ENCODE peak calls at places on chromosome 1, in four cellular contexts. L, T, Q and X are unnamed samples.

GRCh38 chr1:157104598-157105293 is 5.1 kb upstream of the ETV3L start:
- DNase-seq in T (no peak), Q (no peak), L (no peak), X (no peak)

GRCh38 chr1:10065344-10065685 is 32.6 kb downstream of the UBE4B start:
- DNase-seq in T (no peak), L (no peak), Q (no peak), X (no peak)

GRCh38 chr1:180157108-180157507 is 2.4 kb downstream of the QSOX1 start:
- DNase-seq in T (no peak), L (no peak), Q (no peak), X (no peak)

GRCh38 chr1:42943166-42943565 is 15.5 kb downstream of the SLC2A1 start:
- DNase-seq in T (peak; percentile 86), L (no peak), Q (no peak), X (no peak)

GRCh38 chr1:155175927-155176371 is 2.3 kb downstream of the TRIM46 start:
- DNase-seq in L (no peak), Q (no peak), T (no peak), X (no peak)

GRCh38 chr1:204435246-204435885 is 23.7 kb upstream of the PPP1R15B start:
- DNase-seq in L (no peak), T (no peak), Q (no peak), X (no peak)

GRCh38 chr1:113899101-113899500 is 5.5 kb downstream of the AP4B1 start:
- DNase-seq in Q (no peak), L (no peak), T (no peak), X (no peak)

GRCh38 chr1:23838401-23838866 is 13.2 kb upstream of the HMGCL start:
- DNase-seq in L (peak; percentile 30), T (peak; percentile 75), Q (peak; percentile 35), X (peak; percentile 73)

GRCh38 chr1:17618558-17619247 is 79.2 kb downstream of the ARHGEF10L start:
- DNase-seq in Q (no peak), L (no peak), T (no peak), X (no peak)

GRCh38 chr1:174074757-174075156 is 52.6 kb upstream of the RC3H1 start:
- DNase-seq in L (no peak), T (no peak), Q (no peak), X (no peak)

GRCh38 chr1:113109908-113110554 is 37.0 kb downstream of the LRIG2 start:
- DNase-seq in Q (no peak), L (no peak), T (no peak), X (no peak)

GRCh38 chr1:29736582-29737188 is 500.4 kb downstream of the PTPRU start:
- DNase-seq in L (peak; percentile 45), Q (no peak), T (no peak), X (no peak)

GRCh38 chr1:61446531-61446991 is 278.4 kb downstream of the TM2D1 start:
- DNase-seq in T (no peak), L (no peak), Q (no peak), X (no peak)

DNA sequence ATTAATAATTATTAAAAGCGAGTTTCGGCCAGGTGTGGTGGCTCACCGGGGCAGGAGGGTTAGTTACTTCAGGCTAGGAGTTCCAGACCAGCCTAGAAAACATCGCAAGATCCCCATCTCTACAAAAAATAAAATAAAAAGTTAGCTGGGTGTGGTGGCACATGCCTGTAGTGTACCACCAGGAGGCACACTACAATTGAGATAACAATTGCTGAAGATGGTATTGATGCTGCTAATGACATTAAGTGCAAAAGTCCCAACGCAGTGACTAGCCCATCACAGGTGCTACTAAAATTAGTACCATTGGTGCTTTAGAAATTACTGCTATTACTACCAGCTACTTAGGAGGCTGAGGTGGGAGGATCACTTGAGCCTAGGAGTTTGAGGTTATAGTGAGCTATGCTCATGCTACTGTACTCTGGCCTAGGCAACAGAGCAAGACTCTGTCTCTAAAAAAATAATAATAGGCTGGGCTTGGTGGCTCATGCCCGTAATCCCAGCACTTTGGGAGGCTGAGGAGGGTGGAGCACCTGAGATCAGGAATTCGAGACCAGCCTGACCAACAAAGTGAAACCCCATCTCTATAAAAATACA is 156.6 kb downstream of the GREM2 start:
- DNase-seq in T (no peak), L (no peak), Q (no peak), X (no peak)
- TF ChIP-seq CTCF in T (no peak), L (peak; percentile 31), Q (peak; percentile 14), X (peak; percentile 60)

GRCh38 chr1:177923441-177923840 is 46.4 kb downstream of the SEC16B start:
- DNase-seq in L (no peak), Q (no peak), T (no peak), X (no peak)

GRCh38 chr1:177921590-177921989 is 48.3 kb downstream of the SEC16B start:
- DNase-seq in Q (no peak), L (no peak), T (no peak), X (no peak)

GRCh38 chr1:177925006-177925405 is 44.9 kb downstream of the SEC16B start:
- DNase-seq in T (no peak), L (no peak), Q (no peak), X (no peak)

GRCh38 chr1:177926201-177926600 is 43.7 kb downstream of the SEC16B start:
- DNase-seq in Q (no peak), T (no peak), L (no peak), X (no peak)

GRCh38 chr1:177922209-177922608 is 47.6 kb downstream of the SEC16B start:
- DNase-seq in T (no peak), Q (no peak), L (no peak), X (no peak)
- TF ChIP-seq CTCF in T (no peak), Q (no peak), L (peak; percentile 30), X (no peak)

GRCh38 chr1:209536843-209537242 is 46.7 kb upstream of the CAMK1G start:
- DNase-seq in T (no peak), Q (no peak), L (no peak), X (no peak)

GRCh38 chr1:209537336-209538114 is 46.0 kb upstream of the CAMK1G start:
- DNase-seq in T (no peak), Q (no peak), L (no peak), X (no peak)

GRCh38 chr1:209529233-209529632 is 54.3 kb upstream of the CAMK1G start:
- DNase-seq in Q (no peak), L (no peak), T (no peak), X (no peak)

GRCh38 chr1:209530990-209531389 is 52.5 kb upstream of the CAMK1G start:
- DNase-seq in T (no peak), Q (no peak), L (no peak), X (no peak)

GRCh38 chr1:209534496-209535250 is 48.8 kb upstream of the CAMK1G start:
- DNase-seq in L (no peak), T (no peak), Q (no peak), X (no peak)
- TF ChIP-seq CTCF in L (no peak), T (no peak), Q (no peak), X (no peak)

DNA sequence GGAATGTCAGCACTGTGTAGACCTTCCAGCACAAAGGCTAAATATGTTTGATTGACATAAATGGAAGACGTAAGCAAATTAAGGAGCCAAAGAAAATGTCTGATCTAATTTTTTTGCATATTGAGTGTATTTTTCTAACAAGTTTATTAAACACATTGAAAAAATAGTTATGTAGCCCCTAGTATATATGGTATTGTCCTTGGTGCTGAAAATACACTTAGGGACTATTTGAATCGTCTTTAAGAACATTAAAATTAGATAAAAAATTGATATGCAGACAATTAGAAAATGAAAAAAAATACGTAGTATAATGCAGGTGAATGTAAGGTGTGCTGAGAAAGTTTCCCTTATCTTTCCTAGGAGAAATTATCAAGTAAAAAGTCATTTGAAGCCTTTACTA is 336.9 kb downstream of the OMA1 start:
- DNase-seq in T (no peak), L (no peak), Q (no peak), X (no peak)
- TF ChIP-seq CTCF in T (no peak), L (no peak), Q (no peak), X (no peak)

GRCh38 chr1:104163912-104164476 is 414.3 kb downstream of the AMY1C start:
- DNase-seq in Q (no peak), T (no peak), L (no peak), X (no peak)
- TF ChIP-seq CTCF in Q (no peak), T (no peak), L (no peak), X (no peak)

DNA sequence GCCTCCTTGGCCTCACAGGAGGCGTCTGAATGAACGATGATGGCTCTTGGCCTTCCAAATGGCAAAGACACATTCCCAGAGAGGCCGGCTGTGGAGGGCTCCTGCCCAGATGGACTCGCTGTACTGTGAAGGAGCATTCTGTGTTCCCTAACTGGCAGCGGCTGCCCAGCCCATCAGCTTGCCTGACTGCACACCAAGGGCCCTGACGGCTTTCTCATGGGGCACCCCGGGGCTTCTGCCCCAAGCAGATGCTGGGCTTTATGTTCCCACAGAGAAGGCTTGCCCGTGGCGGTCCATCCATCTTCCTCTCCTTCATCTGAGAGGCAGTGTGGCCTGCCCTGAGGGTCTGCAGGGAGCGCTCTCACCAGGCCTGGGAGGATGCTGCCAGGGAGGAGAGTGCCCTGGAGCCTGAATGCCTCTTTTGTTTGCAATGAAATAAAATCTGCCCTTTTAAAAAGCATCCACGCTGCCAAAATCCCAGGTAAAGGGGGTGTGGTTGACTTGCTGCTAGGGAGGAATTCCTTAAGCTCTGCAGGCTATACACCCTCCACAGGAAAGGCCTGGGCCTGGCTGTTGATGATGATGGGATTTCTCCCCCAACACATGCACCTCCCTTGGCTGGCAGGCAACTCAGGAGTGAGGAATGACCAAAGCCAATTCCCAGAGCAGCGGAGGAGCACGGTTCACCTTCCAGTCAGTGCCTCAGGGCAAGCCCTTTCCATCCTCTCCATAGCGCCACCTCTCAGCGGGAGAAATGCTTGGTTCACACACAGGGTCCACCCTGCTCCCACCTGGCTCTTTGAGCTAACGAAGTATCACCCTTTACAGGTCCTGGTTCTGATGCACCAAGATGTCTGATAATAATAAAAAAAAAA is 84.7 kb upstream of the SSX2IP start:
- DNase-seq in Q (no peak), L (no peak), T (no peak), X (no peak)
- TF ChIP-seq CTCF in Q (no peak), L (no peak), T (no peak), X (no peak)

GRCh38 chr1:239155466-239155865 is 230.9 kb upstream of the CHRM3 start:
- DNase-seq in Q (no peak), T (no peak), L (no peak), X (no peak)
- TF ChIP-seq CTCF in Q (no peak), T (no peak), L (no peak), X (no peak)

GRCh38 chr1:245074232-245074747 is 80.5 kb upstream of the KIF26B start:
- DNase-seq in Q (no peak), T (no peak), L (no peak), X (no peak)

GRCh38 chr1:245074898-245075297 is 79.9 kb upstream of the KIF26B start:
- DNase-seq in L (no peak), Q (no peak), T (no peak), X (no peak)

GRCh38 chr1:245084551-245084950 is 70.2 kb upstream of the KIF26B start:
- DNase-seq in L (no peak), Q (no peak), T (no peak), X (no peak)

DNA sequence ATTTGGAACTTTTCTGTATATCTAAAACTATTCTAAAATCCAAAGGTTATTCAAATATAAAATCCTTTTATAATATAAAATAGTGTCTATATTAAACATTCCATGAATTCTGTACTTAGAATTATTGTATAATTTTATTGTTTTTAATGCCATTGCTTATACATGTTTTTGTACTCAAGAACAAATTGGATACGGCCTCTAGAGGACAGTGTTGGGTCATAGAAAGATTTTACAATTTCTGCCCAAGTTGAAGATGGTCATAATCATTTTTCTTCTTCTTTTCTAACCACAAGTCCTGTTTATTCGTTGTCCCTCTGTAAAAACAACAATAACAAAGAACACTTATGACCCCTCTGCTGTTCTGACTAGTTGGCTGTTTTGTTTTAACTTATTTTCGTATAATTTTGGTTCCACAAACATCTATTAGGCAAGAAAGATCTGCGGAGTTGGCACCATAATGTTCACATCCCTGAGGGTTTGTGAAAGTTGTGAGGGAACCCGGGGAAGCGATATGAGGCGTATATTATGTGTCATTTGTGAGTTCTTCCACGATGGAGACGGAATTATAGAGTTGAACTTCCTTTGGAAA is 75.7 kb upstream of the KIF26B start:
- DNase-seq in Q (no peak), L (no peak), T (no peak), X (no peak)
- TF ChIP-seq CTCF in Q (peak; percentile 40), L (no peak), T (peak; percentile 29), X (peak; percentile 77)